ENCODE peak calls at places on chromosome 11, in six cellular contexts. K is neuronal stem cell, J is H9, I is IMR-90, X is H1, Q is mesenchymal stem cell. G is an unnamed sample.

GRCh38 chr11:111530091-111530490 is 10.4 kb upstream of the LAYN start:
- DNase-seq in J (no peak), Q (peak; percentile 68), I (no peak), K (no peak), X (no peak), G (no peak)

GRCh38 chr11:17890333-17890732 is 122.5 kb downstream of the SERGEF start:
- DNase-seq in X (no peak), K (no peak), J (no peak), I (no peak), Q (peak; percentile 6), G (no peak)

GRCh38 chr11:46947399-46948077 is 11.0 kb downstream of the CSTPP1 start:
- DNase-seq in X (no peak), Q (no peak), K (no peak), J (no peak), I (no peak), G (peak; percentile 52)

GRCh38 chr11:87597696-87598095 is 560.0 kb downstream of the TMEM135 start:
- DNase-seq in J (no peak), K (no peak), Q (no peak), I (no peak), X (no peak), G (peak; percentile 32)

GRCh38 chr11:100851129-100851528 is 164.0 kb downstream of the ARHGAP42 start:
- DNase-seq in J (no peak), Q (no peak), K (no peak), X (no peak), I (peak; percentile 82), G (no peak)

GRCh38 chr11:72331761-72332160 is 87.8 kb upstream of the PHOX2A start:
- DNase-seq in X (no peak), Q (no peak), K (no peak), J (no peak), I (no peak), G (no peak)

GRCh38 chr11:72226701-72227100 is 2.1 kb downstream of the INPPL1 start:
- DNase-seq in J (peak; percentile 13), Q (no peak), K (no peak), X (no peak), I (no peak), G (no peak)

GRCh38 chr11:91869751-91870150 is 354.9 kb upstream of the FAT3 start:
- DNase-seq in X (no peak), K (no peak), J (no peak), I (no peak), Q (no peak), G (no peak)

GRCh38 chr11:61418136-61418535 is 11.6 kb downstream of the CPSF7 start:
- DNase-seq in I (peak; percentile 20), X (no peak), J (no peak), K (no peak), Q (peak; percentile 19), G (no peak)

GRCh38 chr11:4186464-4187054 is 92.0 kb downstream of the RRM1 start:
- DNase-seq in J (no peak), K (no peak), Q (no peak), I (no peak), X (no peak), G (no peak)

GRCh38 chr11:94120946-94121345 is 7.7 kb upstream of the PANX1 start:
- DNase-seq in I (peak; percentile 91), J (no peak), K (no peak), Q (peak; percentile 70), X (no peak), G (no peak)

GRCh38 chr11:112744041-112744440 is 217.2 kb upstream of the NCAM1 start:
- DNase-seq in J (no peak), Q (no peak), I (no peak), X (no peak), K (no peak), G (no peak)

GRCh38 chr11:34181254-34181653 is 75.8 kb downstream of the NAT10 start:
- DNase-seq in J (no peak), K (no peak), Q (no peak), I (no peak), X (no peak), G (no peak)

GRCh38 chr11:26950260-26950719 is 43.6 kb upstream of the FIBIN start:
- DNase-seq in J (no peak), X (no peak), Q (peak; percentile 88), I (peak; percentile 94), K (no peak), G (no peak)

GRCh38 chr11:73330569-73331093 is 22.6 kb downstream of the ARHGEF17 start:
- DNase-seq in K (no peak), Q (peak; percentile 78), I (peak; percentile 61), J (no peak), X (no peak), G (peak; percentile 73)

GRCh38 chr11:16899708-16900107 is 114.5 kb downstream of the PLEKHA7 start:
- DNase-seq in X (no peak), I (no peak), K (no peak), Q (no peak), J (no peak), G (no peak)

GRCh38 chr11:36361472-36361871 is 65.4 kb downstream of the PRR5L start:
- DNase-seq in K (no peak), X (no peak), Q (no peak), J (no peak), I (no peak), G (no peak)

GRCh38 chr11:235180-235997 is 753 bp downstream of the SIRT3 start:
- DNase-seq in Q (no peak), K (no peak), I (peak; percentile 32), X (no peak), J (no peak), G (no peak)

GRCh38 chr11:73314121-73314948 is 6.3 kb downstream of the ARHGEF17 start:
- DNase-seq in I (peak; percentile 72), K (no peak), J (no peak), X (no peak), Q (peak; percentile 68), G (peak; percentile 98)

GRCh38 chr11:105793092-105793491 is 183.2 kb downstream of the GRIA4 start:
- DNase-seq in J (no peak), K (no peak), I (no peak), Q (no peak), X (no peak), G (no peak)

GRCh38 chr11:115919341-115920086 is 415.3 kb upstream of the CADM1 start:
- DNase-seq in X (no peak), I (peak; percentile 79), J (no peak), Q (peak; percentile 67), K (no peak), G (peak; percentile 55)

GRCh38 chr11:115920841-115921480 is 416.7 kb upstream of the CADM1 start:
- DNase-seq in K (no peak), X (no peak), J (no peak), Q (no peak), I (no peak), G (no peak)

GRCh38 chr11:115918579-115918978 is 414.4 kb upstream of the CADM1 start:
- DNase-seq in X (no peak), K (no peak), Q (no peak), I (no peak), J (no peak), G (no peak)

GRCh38 chr11:115921540-115921939 is 417.3 kb upstream of the CADM1 start:
- DNase-seq in X (no peak), J (no peak), Q (no peak), I (no peak), K (no peak), G (no peak)

GRCh38 chr11:115920087-115920461 is 415.9 kb upstream of the CADM1 start:
- DNase-seq in J (no peak), K (no peak), X (no peak), Q (no peak), I (peak; percentile 67), G (peak; percentile 4)
- H2BK15ac ChIP-seq in J (no peak overlapping the region), K (no peak overlapping the region), X (no peak overlapping the region), Q (no peak overlapping the region), I (no peak overlapping the region), G (no peak overlapping the region)

DNA sequence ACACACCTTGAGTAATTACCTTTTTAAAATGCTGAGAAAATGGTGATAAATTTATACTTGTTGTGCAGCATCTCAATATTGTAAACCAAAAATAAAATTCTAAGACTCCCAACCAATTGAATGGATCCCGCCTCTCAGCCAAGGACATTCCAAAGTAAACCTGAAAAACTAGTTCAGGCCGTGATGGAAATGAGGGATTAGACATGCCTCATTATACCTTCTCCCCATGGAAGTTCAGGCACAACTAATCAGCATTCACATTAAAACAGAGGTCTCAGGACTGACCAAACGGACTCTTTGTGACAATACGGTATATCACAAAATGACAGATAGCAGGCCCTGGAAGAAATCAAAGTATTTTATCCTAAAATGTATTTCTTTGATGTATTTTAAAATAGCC is 907.4 kb upstream of the RAG2 start:
- DNase-seq in K (peak; percentile 1), X (no peak), I (no peak), Q (no peak), J (no peak), G (peak; percentile 73)
- H2BK5ac ChIP-seq in K (no peak overlapping the region), X (no peak overlapping the region), I (peak overlapping the region; percentile 85), Q (no peak overlapping the region), J (no peak overlapping the region), G (no peak overlapping the region)

GRCh38 chr11:12542186-12542935 is 131.9 kb upstream of the TEAD1 start:
- DNase-seq in K (no peak), I (no peak), J (no peak), Q (no peak), X (no peak), G (no peak)

GRCh38 chr11:12539570-12539969 is 134.7 kb upstream of the TEAD1 start:
- DNase-seq in Q (peak; percentile 94), X (no peak), I (peak; percentile 99), J (no peak), K (no peak), G (no peak)

GRCh38 chr11:12541588-12542151 is 132.6 kb upstream of the TEAD1 start:
- DNase-seq in I (no peak), Q (no peak), J (no peak), X (no peak), K (no peak), G (no peak)

GRCh38 chr11:12540075-12540685 is 134.0 kb upstream of the TEAD1 start:
- DNase-seq in Q (peak; percentile 70), J (no peak), I (peak; percentile 73), X (no peak), K (no peak), G (peak; percentile 66)

GRCh38 chr11:12540913-12541587 is 133.2 kb upstream of the TEAD1 start:
- DNase-seq in Q (peak; percentile 76), X (no peak), J (no peak), K (no peak), I (peak; percentile 94), G (peak; percentile 93)
- H3K4ac ChIP-seq in Q (peak overlapping the region; percentile 52), X (no peak overlapping the region), J (no peak overlapping the region), K (no peak overlapping the region), I (peak overlapping the region; percentile 99), G (no peak overlapping the region)

GRCh38 chr11:108586600-108586999 is 7.0 kb downstream of the EXPH5 start:
- DNase-seq in Q (no peak), J (no peak), X (no peak), I (no peak), K (no peak), G (no peak)
- H2BK15ac ChIP-seq in Q (no peak overlapping the region), J (no peak overlapping the region), X (no peak overlapping the region), I (no peak overlapping the region), K (no peak overlapping the region), G (no peak overlapping the region)

G was measured in mesendoderm.